ENCODE peak calls at places on chromosomes 1 and 21, in five cellular contexts. G, X, J, L and K are unnamed samples. For H3K4me1, the result is how much of the 10 kb centered on the place peaks cover.

GRCh38 chr1:74703386-74704182 is 29.3 kb downstream of the CRYZ start:
- DNase-seq in G (no peak), X (no peak), J (peak), L (no peak), K (no peak)

GRCh38 chr21:29130234-29130993 is at the start of gene MAP3K7CL:
- DNase-seq in G (peak), X (peak), J (peak), L (no peak), K (peak)

GRCh38 chr1:35594005-35594760 is 21.1 kb downstream of the TFAP2E start:
- DNase-seq in G (no peak), X (no peak), J (no peak), L (no peak), K (no peak)

GRCh38 chr1:21217812-21218596 is 41.3 kb upstream of the EIF4G3 start:
- DNase-seq in G (peak), X (peak), J (peak), L (no peak), K (peak)

GRCh38 chr1:111227875-111228747 is 598 bp downstream of the CHI3L2 start:
- DNase-seq in G (peak), X (no peak), J (peak), L (no peak), K (no peak)

GRCh38 chr1:203306970-203307541 is 1.7 kb downstream of the BTG2 start:
- DNase-seq in G (no peak), X (peak), J (peak), L (no peak), K (no peak)

GRCh38 chr1:156551866-156552265 is 20.5 kb downstream of the IQGAP3 start:
- DNase-seq in G (peak), X (no peak), J (no peak), L (no peak), K (peak)

GRCh38 chr1:82718719-82719419 is 918.1 kb downstream of the ADGRL2 start:
- DNase-seq in G (no peak), X (no peak), J (no peak), L (no peak), K (no peak)

GRCh38 chr1:14120895-14121294 is 420.9 kb downstream of the PRDM2 start:
- DNase-seq in G (no peak), X (no peak), J (no peak), L (no peak), K (no peak)

GRCh38 chr1:183989604-183990003 is 47.9 kb downstream of the COLGALT2 start:
- DNase-seq in G (no peak), X (no peak), J (no peak), L (no peak), K (no peak)

GRCh38 chr21:42057861-42058437 is 13.2 kb upstream of the UMODL1 start:
- DNase-seq in G (no peak), X (no peak), J (peak), L (no peak), K (no peak)

GRCh38 chr1:229716064-229716463 is 90.0 kb downstream of the URB2 start:
- DNase-seq in G (peak), X (no peak), J (no peak), L (no peak), K (no peak)

GRCh38 chr1:244336232-244336899 is 115.3 kb downstream of the ADSS2 start:
- DNase-seq in G (no peak), X (no peak), J (no peak), L (no peak), K (no peak)

GRCh38 chr1:196407358-196408041 is 200.7 kb downstream of the KCNT2 start:
- DNase-seq in G (no peak), X (no peak), J (no peak), L (no peak), K (no peak)

GRCh38 chr1:155226188-155226909 is 17.9 kb downstream of the MTX1 start:
- DNase-seq in G (peak), X (peak), J (peak), L (no peak), K (peak)

GRCh38 chr1:245361056-245361455 is 206.3 kb downstream of the KIF26B start:
- DNase-seq in G (no peak), X (no peak), J (no peak), L (no peak), K (no peak)

GRCh38 chr1:54105736-54106269 is 47.0 kb downstream of the CDCP2 start:
- DNase-seq in G (no peak), X (no peak), J (no peak), L (no peak), K (no peak)

GRCh38 chr1:42952353-42953001 is 6.2 kb downstream of the SLC2A1 start:
- DNase-seq in G (no peak), X (no peak), J (peak), L (no peak), K (no peak)

GRCh38 chr1:33435096-33435820 is 4.4 kb upstream of the PHC2 start:
- DNase-seq in G (peak), X (no peak), J (no peak), L (no peak), K (no peak)

DNA sequence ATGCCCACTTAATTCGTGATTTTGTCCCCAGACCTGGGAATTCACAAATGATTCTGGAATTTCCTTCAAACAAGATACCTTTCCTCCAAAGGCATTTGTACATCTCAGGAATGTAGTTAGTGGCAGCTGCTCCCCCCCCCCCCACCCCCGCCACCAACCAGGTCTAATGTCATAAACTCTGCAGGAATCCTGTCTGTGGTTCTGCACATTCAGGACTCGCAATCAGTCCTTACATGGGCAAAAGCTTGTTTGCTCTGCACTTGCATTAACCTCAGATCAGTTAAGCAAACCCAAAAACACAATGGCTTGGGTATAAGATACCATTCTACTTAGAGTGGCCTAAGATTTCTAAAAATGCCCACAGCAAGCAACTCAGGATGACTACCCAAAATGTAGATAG is 143.8 kb downstream of the TGFB2 start:
- DNase-seq in G (peak), X (no peak), J (no peak), L (no peak), K (peak)
- H3K4me1 ChIP-seq in G (half or more), X (under half), J (under half), L (under half), K (half or more)

GRCh38 chr1:228460830-228461229 is 26.4 kb upstream of the RNF187 start:
- DNase-seq in G (no peak), X (no peak), J (no peak), L (no peak), K (no peak)
- TF ChIP-seq CTCF in G (no peak), X (no peak), J (no peak), L (no peak), K (no peak)

GRCh38 chr1:243266231-243266630 is 10.4 kb downstream of the SDCCAG8 start:
- DNase-seq in G (no peak), X (no peak), J (no peak), L (no peak), K (no peak)
- H3K27ac ChIP-seq in G (no peak), X (no peak), J (no peak), L (no peak), K (no peak)

GRCh38 chr1:28750330-28750729 is 13.6 kb downstream of the YTHDF2 start:
- DNase-seq in G (no peak), X (no peak), J (no peak), L (no peak), K (no peak)
- H3K4me1 ChIP-seq in G (under half), X (half or more), J (under half), L (under half), K (under half)

GRCh38 chr1:24849653-24850295 is 80.3 kb downstream of the RUNX3 start:
- DNase-seq in G (peak), X (no peak), J (no peak), L (no peak), K (no peak)
- TF ChIP-seq CTCF in G (peak), X (peak), J (no peak), L (peak), K (no peak)